ENCODE peak calls at places on chromosomes 6 and 20, in six cellular contexts. U is HS-27A, Q is A172, C is ELF-1, F is AG04450, K is T-cell. D is an unnamed sample.

GRCh38 chr20:62536731-62537401 is 61.1 kb upstream of the GATA5 start:
- DNase-seq in U (no peak), F (no peak), Q (peak), K (no peak), C (peak), D (no peak)

GRCh38 chr6:34189806-34190503 is 44.1 kb upstream of the GRM4 start:
- DNase-seq in F (no peak), C (no peak), Q (no peak), K (peak), U (no peak), D (no peak)

GRCh38 chr20:22106308-22106938 is 401.0 kb downstream of the PAX1 start:
- DNase-seq in Q (no peak), F (no peak), C (peak), K (no peak), U (no peak), D (peak)

GRCh38 chr20:32006841-32007786 is 3.1 kb upstream of the CCM2L start:
- DNase-seq in Q (no peak), U (no peak), C (no peak), K (no peak), F (no peak), D (no peak)

GRCh38 chr6:74578339-74578738 is 627.5 kb downstream of the COL12A1 start:
- DNase-seq in Q (no peak), C (no peak), K (no peak), U (no peak), F (peak), D (peak)

GRCh38 chr20:63402178-63402859 is 41.2 kb upstream of the CHRNA4 start:
- DNase-seq in F (no peak), K (no peak), C (no peak), Q (no peak), U (no peak), D (no peak)

GRCh38 chr6:12096342-12096741 is 84.2 kb downstream of the HIVEP1 start:
- DNase-seq in K (no peak), Q (no peak), C (no peak), U (no peak), F (no peak), D (no peak)

GRCh38 chr6:12150812-12151432 is 138.8 kb downstream of the HIVEP1 start:
- DNase-seq in U (no peak), F (no peak), Q (no peak), K (peak), C (peak), D (peak)

GRCh38 chr6:130575971-130576370 is 210.2 kb downstream of the TMEM200A start:
- DNase-seq in F (no peak), K (peak), U (no peak), Q (no peak), C (no peak), D (no peak)

GRCh38 chr6:123117145-123117908 is 121.3 kb downstream of the CLVS2 start:
- DNase-seq in C (no peak), F (no peak), Q (no peak), K (no peak), U (no peak), D (no peak)

GRCh38 chr6:43842231-43842794 is 72.3 kb downstream of the VEGFA start:
- DNase-seq in Q (peak), C (no peak), U (no peak), F (no peak), K (no peak), D (no peak)